ENCODE peak calls at places on chromosome 2, in four cellular contexts. One of them, this sample, is unnamed.

GRCh38 chr2:237459741-237460174 is 27.3 kb upstream of the MLPH start:
- DNase-seq in naive thymus-derived CD8-positive, alpha-beta T cell: no peak
- DNase-seq in effector CD4-positive, alpha-beta T cell: no peak
- DNase-seq in AG20443: peak
- DNase-seq in this sample: no peak

GRCh38 chr2:205073433-205074020 is 528.3 kb downstream of the PARD3B start:
- DNase-seq in naive thymus-derived CD8-positive, alpha-beta T cell: no peak
- DNase-seq in effector CD4-positive, alpha-beta T cell: no peak
- DNase-seq in AG20443: no peak
- DNase-seq in this sample: no peak

GRCh38 chr2:70354264-70354949 is 52.5 kb upstream of the FAM136A start:
- DNase-seq in effector CD4-positive, alpha-beta T cell: no peak
- DNase-seq in naive thymus-derived CD8-positive, alpha-beta T cell: no peak
- DNase-seq in AG20443: peak
- DNase-seq in this sample: no peak

GRCh38 chr2:11998218-11998617 is 251.8 kb downstream of the LPIN1 start:
- DNase-seq in AG20443: peak
- DNase-seq in naive thymus-derived CD8-positive, alpha-beta T cell: no peak
- DNase-seq in effector CD4-positive, alpha-beta T cell: no peak
- DNase-seq in this sample: no peak

GRCh38 chr2:219207254-219207883 is 787 bp downstream of the ZFAND2B start:
- DNase-seq in AG20443: no peak
- DNase-seq in effector CD4-positive, alpha-beta T cell: no peak
- DNase-seq in naive thymus-derived CD8-positive, alpha-beta T cell: no peak
- DNase-seq in this sample: no peak

GRCh38 chr2:239225921-239226561 is 174.8 kb downstream of the HDAC4 start:
- DNase-seq in naive thymus-derived CD8-positive, alpha-beta T cell: no peak
- DNase-seq in effector CD4-positive, alpha-beta T cell: no peak
- DNase-seq in AG20443: peak
- DNase-seq in this sample: no peak

GRCh38 chr2:216949685-216950397 is 90.0 kb upstream of the TNP1 start:
- DNase-seq in naive thymus-derived CD8-positive, alpha-beta T cell: no peak
- DNase-seq in AG20443: no peak
- DNase-seq in effector CD4-positive, alpha-beta T cell: no peak
- DNase-seq in this sample: no peak

GRCh38 chr2:226882606-226883005 is 46.8 kb downstream of the RHBDD1 start:
- DNase-seq in effector CD4-positive, alpha-beta T cell: no peak
- DNase-seq in AG20443: no peak
- DNase-seq in naive thymus-derived CD8-positive, alpha-beta T cell: no peak
- DNase-seq in this sample: no peak

GRCh38 chr2:231258696-231259095 is 60.3 kb downstream of the ARMC9 start:
- DNase-seq in effector CD4-positive, alpha-beta T cell: no peak
- DNase-seq in naive thymus-derived CD8-positive, alpha-beta T cell: no peak
- DNase-seq in AG20443: no peak
- DNase-seq in this sample: no peak

GRCh38 chr2:154846842-154847241 is 148.3 kb downstream of the KCNJ3 start:
- DNase-seq in effector CD4-positive, alpha-beta T cell: no peak
- DNase-seq in AG20443: no peak
- DNase-seq in naive thymus-derived CD8-positive, alpha-beta T cell: no peak
- DNase-seq in this sample: no peak

GRCh38 chr2:37412201-37412600 is 67.8 kb downstream of the QPCT start:
- DNase-seq in AG20443: no peak
- DNase-seq in effector CD4-positive, alpha-beta T cell: no peak
- DNase-seq in naive thymus-derived CD8-positive, alpha-beta T cell: no peak
- DNase-seq in this sample: no peak

GRCh38 chr2:73821227-73821626 is 7.5 kb upstream of the STAMBP start:
- DNase-seq in AG20443: no peak
- DNase-seq in effector CD4-positive, alpha-beta T cell: no peak
- DNase-seq in naive thymus-derived CD8-positive, alpha-beta T cell: no peak
- DNase-seq in this sample: no peak

GRCh38 chr2:24919100-24919976 is 699 bp downstream of the ADCY3 start:
- DNase-seq in naive thymus-derived CD8-positive, alpha-beta T cell: peak
- DNase-seq in AG20443: peak
- DNase-seq in effector CD4-positive, alpha-beta T cell: peak
- DNase-seq in this sample: peak

GRCh38 chr2:42659601-42660000 is 91.2 kb downstream of the MTA3 start:
- DNase-seq in effector CD4-positive, alpha-beta T cell: no peak
- DNase-seq in AG20443: peak
- DNase-seq in naive thymus-derived CD8-positive, alpha-beta T cell: no peak
- DNase-seq in this sample: no peak

GRCh38 chr2:199861116-199861774 is 10.3 kb upstream of the FTCDNL1 start:
- DNase-seq in naive thymus-derived CD8-positive, alpha-beta T cell: no peak
- DNase-seq in effector CD4-positive, alpha-beta T cell: no peak
- DNase-seq in AG20443: peak
- DNase-seq in this sample: no peak

GRCh38 chr2:31581124-31581795 is 522 bp upstream of the SRD5A2 start:
- DNase-seq in effector CD4-positive, alpha-beta T cell: no peak
- DNase-seq in naive thymus-derived CD8-positive, alpha-beta T cell: no peak
- DNase-seq in AG20443: no peak
- DNase-seq in this sample: no peak

GRCh38 chr2:20448246-20449046 is 1.6 kb downstream of the RHOB start:
- DNase-seq in naive thymus-derived CD8-positive, alpha-beta T cell: no peak
- DNase-seq in AG20443: no peak
- DNase-seq in effector CD4-positive, alpha-beta T cell: no peak
- DNase-seq in this sample: no peak

GRCh38 chr2:95012881-95013550 is 12.5 kb upstream of the MAL start:
- DNase-seq in AG20443: peak
- DNase-seq in effector CD4-positive, alpha-beta T cell: no peak
- DNase-seq in naive thymus-derived CD8-positive, alpha-beta T cell: no peak
- DNase-seq in this sample: no peak

GRCh38 chr2:231977430-231977829 is 15.9 kb downstream of the DIS3L2 start:
- DNase-seq in AG20443: no peak
- DNase-seq in effector CD4-positive, alpha-beta T cell: no peak
- DNase-seq in naive thymus-derived CD8-positive, alpha-beta T cell: no peak
- DNase-seq in this sample: no peak

GRCh38 chr2:179571721-179572120 is 289.7 kb downstream of the ZNF385B start:
- DNase-seq in naive thymus-derived CD8-positive, alpha-beta T cell: no peak
- DNase-seq in AG20443: no peak
- DNase-seq in effector CD4-positive, alpha-beta T cell: no peak
- DNase-seq in this sample: no peak

GRCh38 chr2:224833986-224834385 is 117.8 kb upstream of the CCDC195 start:
- DNase-seq in naive thymus-derived CD8-positive, alpha-beta T cell: no peak
- DNase-seq in AG20443: no peak
- DNase-seq in effector CD4-positive, alpha-beta T cell: no peak
- DNase-seq in this sample: no peak

GRCh38 chr2:20618468-20618885 is 32.4 kb downstream of the HS1BP3 start:
- DNase-seq in AG20443: peak
- DNase-seq in naive thymus-derived CD8-positive, alpha-beta T cell: no peak
- DNase-seq in effector CD4-positive, alpha-beta T cell: no peak
- DNase-seq in this sample: no peak

GRCh38 chr2:3113769-3114168 is 263.8 kb downstream of the EIPR1 start:
- DNase-seq in naive thymus-derived CD8-positive, alpha-beta T cell: no peak
- DNase-seq in effector CD4-positive, alpha-beta T cell: no peak
- DNase-seq in AG20443: no peak
- DNase-seq in this sample: no peak

GRCh38 chr2:165863816-165864221 is 69.8 kb upstream of the GALNT3 start:
- DNase-seq in effector CD4-positive, alpha-beta T cell: no peak
- DNase-seq in naive thymus-derived CD8-positive, alpha-beta T cell: no peak
- DNase-seq in AG20443: no peak
- DNase-seq in this sample: no peak

GRCh38 chr2:184305105-184305504 is 293.2 kb upstream of the ZNF804A start:
- DNase-seq in naive thymus-derived CD8-positive, alpha-beta T cell: no peak
- DNase-seq in AG20443: no peak
- DNase-seq in effector CD4-positive, alpha-beta T cell: no peak
- DNase-seq in this sample: no peak

GRCh38 chr2:86038291-86039081 is 67.2 kb downstream of the POLR1A start:
- DNase-seq in AG20443: peak
- DNase-seq in effector CD4-positive, alpha-beta T cell: peak
- DNase-seq in naive thymus-derived CD8-positive, alpha-beta T cell: peak
- DNase-seq in this sample: peak

GRCh38 chr2:14303366-14304115 is 329.0 kb upstream of the LRATD1 start:
- DNase-seq in AG20443: no peak
- DNase-seq in effector CD4-positive, alpha-beta T cell: no peak
- DNase-seq in naive thymus-derived CD8-positive, alpha-beta T cell: no peak
- DNase-seq in this sample: no peak

GRCh38 chr2:168244318-168244717 is 3.1 kb downstream of the STK39 start:
- DNase-seq in effector CD4-positive, alpha-beta T cell: peak
- DNase-seq in AG20443: no peak
- DNase-seq in naive thymus-derived CD8-positive, alpha-beta T cell: peak
- DNase-seq in this sample: no peak

GRCh38 chr2:109663721-109664120 is 49.6 kb downstream of the SOWAHC start:
- DNase-seq in effector CD4-positive, alpha-beta T cell: no peak
- DNase-seq in naive thymus-derived CD8-positive, alpha-beta T cell: no peak
- DNase-seq in AG20443: peak
- DNase-seq in this sample: no peak

GRCh38 chr2:182946949-182947348 is 80.5 kb upstream of the FRZB start:
- DNase-seq in effector CD4-positive, alpha-beta T cell: no peak
- DNase-seq in AG20443: peak
- DNase-seq in naive thymus-derived CD8-positive, alpha-beta T cell: no peak
- DNase-seq in this sample: no peak

GRCh38 chr2:26670171-26670570 is 22.4 kb upstream of the KCNK3 start:
- DNase-seq in AG20443: no peak
- DNase-seq in effector CD4-positive, alpha-beta T cell: no peak
- DNase-seq in naive thymus-derived CD8-positive, alpha-beta T cell: no peak
- DNase-seq in this sample: no peak

This sample was measured in effector memory CD4-positive, alpha-beta T cell.